ENCODE peak calls at places on chromosome 20, in four cellular contexts. One of them, this sample, is unnamed.

GRCh38 chr20:58312836-58313235 is 3.3 kb downstream of the RAB22A start:
- DNase-seq in HL-60: no peak
- DNase-seq in K562: no peak
- DNase-seq in GM12878: no peak
- DNase-seq in this sample: no peak

GRCh38 chr20:36573798-36574277 is 441 bp downstream of the TGIF2 start:
- DNase-seq in HL-60: peak
- DNase-seq in K562: peak
- DNase-seq in GM12878: no peak
- DNase-seq in this sample: no peak

GRCh38 chr20:34817801-34818200 is 7.7 kb downstream of the NCOA6 start:
- DNase-seq in HL-60: no peak
- DNase-seq in K562: no peak
- DNase-seq in GM12878: no peak
- DNase-seq in this sample: no peak

GRCh38 chr20:59153355-59153681 is 10.3 kb upstream of the ZNF831 start:
- DNase-seq in HL-60: no peak
- DNase-seq in K562: no peak
- DNase-seq in GM12878: no peak
- DNase-seq in this sample: no peak

GRCh38 chr20:46423342-46423741 is 16.9 kb upstream of the ELMO2 start:
- DNase-seq in HL-60: no peak
- DNase-seq in K562: no peak
- DNase-seq in GM12878: no peak
- DNase-seq in this sample: no peak

GRCh38 chr20:58065508-58066361 is 162.7 kb downstream of the ANKRD60 start:
- DNase-seq in HL-60: no peak
- DNase-seq in K562: no peak
- DNase-seq in GM12878: no peak
- DNase-seq in this sample: no peak

GRCh38 chr20:382291-383115 is 1.9 kb downstream of the TRIB3 start:
- DNase-seq in HL-60: no peak
- DNase-seq in K562: no peak
- DNase-seq in GM12878: no peak
- DNase-seq in this sample: no peak

GRCh38 chr20:50790651-50791277 is 4.1 kb upstream of the BCAS4 start:
- DNase-seq in HL-60: peak
- DNase-seq in K562: peak
- DNase-seq in GM12878: peak
- DNase-seq in this sample: peak

GRCh38 chr20:48635791-48636267 is 192.0 kb downstream of the PREX1 start:
- DNase-seq in HL-60: peak
- DNase-seq in K562: peak
- DNase-seq in GM12878: no peak
- DNase-seq in this sample: peak

GRCh38 chr20:22303523-22303922 is 280.8 kb downstream of the FOXA2 start:
- DNase-seq in HL-60: no peak
- DNase-seq in K562: peak
- DNase-seq in GM12878: no peak
- DNase-seq in this sample: no peak

GRCh38 chr20:45583502-45583901 is 4.4 kb upstream of the WFDC8 start:
- DNase-seq in HL-60: no peak
- DNase-seq in K562: no peak
- DNase-seq in GM12878: no peak
- DNase-seq in this sample: no peak

DNA sequence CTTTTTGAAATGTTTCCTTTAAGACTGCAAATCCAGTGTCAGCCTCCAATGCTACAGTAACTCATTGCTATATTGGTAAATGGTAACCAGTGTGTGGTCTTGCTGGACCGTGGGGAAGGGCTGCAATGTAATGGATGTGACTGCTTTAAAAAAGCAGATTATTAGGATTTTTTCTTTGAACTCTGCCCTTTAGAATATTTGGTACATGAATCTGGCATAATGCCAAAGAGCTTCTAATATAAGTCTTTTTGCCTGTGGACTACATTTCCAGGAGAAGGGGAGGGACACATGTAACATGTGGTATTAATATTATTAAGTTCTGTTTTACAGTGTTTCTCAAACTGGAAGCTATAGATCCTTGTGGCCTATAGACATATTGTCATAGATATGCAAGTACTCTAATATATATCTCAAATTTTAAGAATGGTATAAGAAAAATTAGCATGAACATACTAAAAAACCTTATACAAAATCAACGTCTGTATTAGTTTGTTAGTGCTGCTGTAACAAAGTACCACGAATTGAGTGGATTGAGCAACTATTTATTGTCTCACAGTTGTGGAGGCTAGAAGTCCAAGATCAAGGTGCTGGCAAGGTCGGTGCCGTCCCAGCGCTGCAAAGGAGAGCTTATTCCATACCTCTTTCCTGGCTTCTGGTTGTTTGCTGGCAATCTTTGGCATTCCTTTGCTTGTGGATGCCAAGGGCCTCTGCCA is 317.4 kb upstream of the FERMT1 start:
- DNase-seq in HL-60: no peak
- DNase-seq in K562: no peak
- DNase-seq in GM12878: no peak
- DNase-seq in this sample: no peak
- TF ChIP-seq SPI1 in HL-60: no peak
- TF ChIP-seq SPI1 in K562: no peak
- TF ChIP-seq SPI1 in GM12878: no peak
- TF ChIP-seq SPI1 in this sample: no peak

GRCh38 chr20:49669601-49670189 is 44.0 kb downstream of the B4GALT5 start:
- DNase-seq in HL-60: no peak
- DNase-seq in K562: no peak
- DNase-seq in GM12878: peak
- DNase-seq in this sample: no peak

GRCh38 chr20:49665796-49666195 is 47.9 kb downstream of the B4GALT5 start:
- DNase-seq in HL-60: no peak
- DNase-seq in K562: no peak
- DNase-seq in GM12878: no peak
- DNase-seq in this sample: no peak

GRCh38 chr20:49666906-49667305 is 46.8 kb downstream of the B4GALT5 start:
- DNase-seq in HL-60: no peak
- DNase-seq in K562: no peak
- DNase-seq in GM12878: no peak
- DNase-seq in this sample: no peak

GRCh38 chr20:49671429-49671828 is 42.2 kb downstream of the B4GALT5 start:
- DNase-seq in HL-60: no peak
- DNase-seq in K562: no peak
- DNase-seq in GM12878: no peak
- DNase-seq in this sample: no peak

GRCh38 chr20:49668181-49668877 is 45.3 kb downstream of the B4GALT5 start:
- DNase-seq in HL-60: no peak
- DNase-seq in K562: peak
- DNase-seq in GM12878: peak
- DNase-seq in this sample: no peak
- TF ChIP-seq SPI1 in HL-60: no peak
- TF ChIP-seq SPI1 in K562: no peak
- TF ChIP-seq SPI1 in GM12878: peak
- TF ChIP-seq SPI1 in this sample: peak

DNA sequence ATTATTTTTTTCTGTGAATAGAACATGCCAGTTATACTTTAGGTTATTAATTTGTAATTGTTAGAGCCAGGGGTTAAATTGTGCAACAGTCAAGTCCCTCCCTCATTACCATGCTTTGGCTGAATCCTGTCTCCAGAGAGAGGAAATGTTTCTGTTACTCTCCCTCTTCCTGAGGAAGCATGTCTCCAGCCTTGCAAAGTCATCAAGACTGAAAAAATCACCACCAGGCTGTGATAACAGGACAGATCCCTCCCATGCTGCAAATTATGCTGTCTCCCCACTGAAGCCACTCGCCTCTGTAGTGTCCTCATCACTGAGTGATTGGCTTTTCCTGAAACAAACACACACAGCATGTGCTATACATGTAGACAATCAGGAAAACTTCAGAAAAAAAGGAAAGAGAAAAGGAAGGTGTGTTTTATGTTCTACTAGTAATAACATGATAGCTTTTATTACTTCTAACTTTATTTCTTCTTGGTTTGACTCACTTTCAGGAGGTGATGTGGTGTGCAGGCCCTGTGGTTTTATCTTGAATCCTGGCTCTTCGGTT is 290.0 kb upstream of the JAG1 start:
- DNase-seq in HL-60: no peak
- DNase-seq in K562: no peak
- DNase-seq in GM12878: no peak
- DNase-seq in this sample: no peak
- TF ChIP-seq SPI1 in HL-60: no peak
- TF ChIP-seq SPI1 in K562: no peak
- TF ChIP-seq SPI1 in GM12878: no peak
- TF ChIP-seq SPI1 in this sample: no peak

GRCh38 chr20:25738198-25738597 is 41.5 kb upstream of the ZNF337 start:
- DNase-seq in HL-60: no peak
- DNase-seq in K562: no peak
- DNase-seq in GM12878: no peak
- DNase-seq in this sample: no peak
- TF ChIP-seq SPI1 in HL-60: no peak
- TF ChIP-seq SPI1 in K562: no peak
- TF ChIP-seq SPI1 in GM12878: no peak
- TF ChIP-seq SPI1 in this sample: no peak

GRCh38 chr20:63698739-63699465 is 2.5 kb downstream of the TNFRSF6B start:
- DNase-seq in HL-60: no peak
- DNase-seq in K562: peak
- DNase-seq in GM12878: peak
- DNase-seq in this sample: peak

GRCh38 chr20:63696628-63697356 is at the start of gene TNFRSF6B:
- DNase-seq in HL-60: no peak
- DNase-seq in K562: peak
- DNase-seq in GM12878: no peak
- DNase-seq in this sample: peak

GRCh38 chr20:63697357-63697867 is 960 bp downstream of the TNFRSF6B start:
- DNase-seq in HL-60: no peak
- DNase-seq in K562: peak
- DNase-seq in GM12878: no peak
- DNase-seq in this sample: peak

GRCh38 chr20:63699466-63700198 is 3.2 kb downstream of the TNFRSF6B start:
- DNase-seq in HL-60: no peak
- DNase-seq in K562: peak
- DNase-seq in GM12878: no peak
- DNase-seq in this sample: peak

GRCh38 chr20:63697868-63698545 is 1.6 kb downstream of the TNFRSF6B start:
- DNase-seq in HL-60: no peak
- DNase-seq in K562: peak
- DNase-seq in GM12878: no peak
- DNase-seq in this sample: peak
- TF ChIP-seq SPI1 in HL-60: no peak
- TF ChIP-seq SPI1 in K562: no peak
- TF ChIP-seq SPI1 in GM12878: no peak
- TF ChIP-seq SPI1 in this sample: no peak

GRCh38 chr20:62696431-62696957 is 12.1 kb upstream of the NTSR1 start:
- DNase-seq in HL-60: no peak
- DNase-seq in K562: no peak
- DNase-seq in GM12878: peak
- DNase-seq in this sample: no peak

GRCh38 chr20:62696999-62697398 is 11.6 kb upstream of the NTSR1 start:
- DNase-seq in HL-60: no peak
- DNase-seq in K562: no peak
- DNase-seq in GM12878: no peak
- DNase-seq in this sample: no peak

GRCh38 chr20:62698231-62698630 is 10.4 kb upstream of the NTSR1 start:
- DNase-seq in HL-60: no peak
- DNase-seq in K562: no peak
- DNase-seq in GM12878: no peak
- DNase-seq in this sample: no peak

GRCh38 chr20:62695448-62696414 is 12.9 kb upstream of the NTSR1 start:
- DNase-seq in HL-60: no peak
- DNase-seq in K562: no peak
- DNase-seq in GM12878: no peak
- DNase-seq in this sample: no peak

GRCh38 chr20:62697468-62697912 is 11.1 kb upstream of the NTSR1 start:
- DNase-seq in HL-60: no peak
- DNase-seq in K562: no peak
- DNase-seq in GM12878: no peak
- DNase-seq in this sample: no peak
- TF ChIP-seq SPI1 in HL-60: no peak
- TF ChIP-seq SPI1 in K562: no peak
- TF ChIP-seq SPI1 in GM12878: no peak
- TF ChIP-seq SPI1 in this sample: no peak

GRCh38 chr20:52191436-52192295 is at the start of gene ZFP64:
- DNase-seq in HL-60: peak
- DNase-seq in K562: peak
- DNase-seq in GM12878: no peak
- DNase-seq in this sample: peak
- TF ChIP-seq SPI1 in HL-60: peak
- TF ChIP-seq SPI1 in K562: peak
- TF ChIP-seq SPI1 in GM12878: peak
- TF ChIP-seq SPI1 in this sample: peak

GRCh38 chr20:13545755-13546154 is 93.0 kb downstream of the TASP1 start:
- DNase-seq in HL-60: no peak
- DNase-seq in K562: no peak
- DNase-seq in GM12878: no peak
- DNase-seq in this sample: no peak
- TF ChIP-seq SPI1 in HL-60: no peak
- TF ChIP-seq SPI1 in K562: no peak
- TF ChIP-seq SPI1 in GM12878: no peak
- TF ChIP-seq SPI1 in this sample: no peak

GRCh38 chr20:49657118-49657901 is 56.4 kb downstream of the B4GALT5 start:
- DNase-seq in HL-60: no peak
- DNase-seq in K562: no peak
- DNase-seq in GM12878: no peak
- DNase-seq in this sample: no peak
- TF ChIP-seq SPI1 in HL-60: no peak
- TF ChIP-seq SPI1 in K562: no peak
- TF ChIP-seq SPI1 in GM12878: no peak
- TF ChIP-seq SPI1 in this sample: no peak